ENCODE peak calls at places on chromosome 19, in four cellular contexts. Q is central memory CD4-positive, alpha-beta T cell; X is stimulated activated CD4-positive, alpha-beta T cell treated with anti-CD3 and anti-CD28 coated beads, Interleukin-2, amount 100 ng/mL, for 48 hours; L is astrocyte. E is an unnamed sample.

GRCh38 chr19:52191374-52191773 is 1.5 kb downstream of the PPP2R1A start:
- DNase-seq in Q (no peak), X (no peak), L (no peak), E (no peak)

GRCh38 chr19:45468159-45468651 is 409 bp downstream of the FOSB start:
- DNase-seq in Q (no peak), X (no peak), L (no peak), E (no peak)

GRCh38 chr19:40982594-40983101 is 8.4 kb upstream of the CYP2B6 start:
- DNase-seq in Q (no peak), X (no peak), L (peak), E (no peak)

GRCh38 chr19:18321729-18322091 is 1.2 kb downstream of the LSM4 start:
- DNase-seq in Q (peak), X (no peak), L (no peak), E (no peak)

GRCh38 chr19:48330012-48330681 is 4.8 kb downstream of the EMP3 start:
- DNase-seq in Q (peak), X (peak), L (no peak), E (peak)

GRCh38 chr19:9936151-9937000 is at the start of gene OLFM2:
- DNase-seq in Q (no peak), X (no peak), L (no peak), E (no peak)

GRCh38 chr19:27774337-27774736 is 1438.6 kb downstream of the UQCRFS1 start:
- DNase-seq in Q (no peak), X (no peak), L (no peak), E (no peak)

GRCh38 chr19:56189785-56190184 is 7.8 kb downstream of the ZSCAN5B start:
- DNase-seq in Q (no peak), X (no peak), L (no peak), E (no peak)

GRCh38 chr19:590396-590745 is 690 bp downstream of the HCN2 start:
- DNase-seq in Q (peak), X (no peak), L (no peak), E (no peak)

GRCh38 chr19:729564-730381 is 21.0 kb downstream of the PALM start:
- DNase-seq in Q (no peak), X (no peak), L (no peak), E (no peak)

GRCh38 chr19:40684280-40684679 is 6.2 kb downstream of the NUMBL start:
- DNase-seq in Q (no peak), X (no peak), L (no peak), E (no peak)

GRCh38 chr19:29665826-29666633 is 769 bp downstream of the PLEKHF1 start:
- DNase-seq in Q (peak), X (no peak), L (peak), E (peak)

GRCh38 chr19:19171821-19172532 is 1.9 kb upstream of the MEF2B start:
- DNase-seq in Q (no peak), X (no peak), L (no peak), E (no peak)

GRCh38 chr19:3683405-3683865 is 16.8 kb downstream of the PIP5K1C start:
- DNase-seq in Q (no peak), X (no peak), L (peak), E (no peak)

GRCh38 chr19:2381151-2381822 is 21.2 kb downstream of the TMPRSS9 start:
- DNase-seq in Q (no peak), X (no peak), L (peak), E (no peak)

GRCh38 chr19:40585677-40586422 is 9.2 kb downstream of the SHKBP1 start:
- DNase-seq in Q (no peak), X (no peak), L (peak), E (no peak)

GRCh38 chr19:46783670-46784069 is 4.7 kb downstream of the SLC1A5 start:
- DNase-seq in Q (no peak), X (no peak), L (no peak), E (no peak)

GRCh38 chr19:2239771-2240770 is 3.4 kb downstream of the SF3A2 start:
- DNase-seq in Q (peak), X (no peak), L (peak), E (no peak)

GRCh38 chr19:38693380-38694223 is 46.2 kb downstream of the ACTN4 start:
- DNase-seq in Q (peak), X (no peak), L (peak), E (no peak)

GRCh38 chr19:42206871-42207755 is 10.4 kb downstream of the DEDD2 start:
- DNase-seq in Q (no peak), X (no peak), L (peak), E (no peak)

GRCh38 chr19:33670398-33670797 is 48.6 kb downstream of the CHST8 start:
- DNase-seq in Q (no peak), X (no peak), L (no peak), E (no peak)

GRCh38 chr19:45972081-45972943 is 1.4 kb downstream of the NOVA2 start:
- DNase-seq in Q (peak), X (peak), L (no peak), E (peak)

E was measured in stimulated activated naive B cell treated with anti-CD40 and anti-IgM and Interleukin-4, amounts not matched to agents 10 μg/mL and 1 μg/mL and 100 μg/mL, for 72 hours.